ENCODE peak calls at places on chromosomes 12 and 14, in nine cellular contexts. One of them, this sample, is unnamed.

GRCh38 chr14:104214411-104214810 is 76.0 kb downstream of the KIF26A start:
- DNase-seq in A549: no peak
- DNase-seq in ovary: no peak
- DNase-seq in IMR-90: no peak
- DNase-seq in heart left ventricle: no peak
- DNase-seq in stomach: no peak
- DNase-seq in brain microvascular endothelial cell: no peak
- DNase-seq in adrenal gland: no peak
- DNase-seq in right lobe of liver: no peak
- DNase-seq in this sample: no peak

GRCh38 chr12:5509557-5509956 is 77.6 kb downstream of the NTF3 start:
- DNase-seq in ovary: no peak
- DNase-seq in stomach: no peak
- DNase-seq in A549: no peak
- DNase-seq in brain microvascular endothelial cell: no peak
- DNase-seq in right lobe of liver: no peak
- DNase-seq in heart left ventricle: no peak
- DNase-seq in IMR-90: no peak
- DNase-seq in adrenal gland: no peak
- DNase-seq in this sample: peak

GRCh38 chr12:46585854-46586621 is 213.5 kb upstream of the SLC38A2 start:
- DNase-seq in stomach: peak
- DNase-seq in ovary: no peak
- DNase-seq in brain microvascular endothelial cell: peak
- DNase-seq in adrenal gland: no peak
- DNase-seq in A549: no peak
- DNase-seq in IMR-90: peak
- DNase-seq in right lobe of liver: peak
- DNase-seq in heart left ventricle: no peak
- DNase-seq in this sample: no peak

GRCh38 chr12:118436002-118436724 is 59.8 kb downstream of the SUDS3 start:
- DNase-seq in adrenal gland: no peak
- DNase-seq in right lobe of liver: no peak
- DNase-seq in A549: no peak
- DNase-seq in brain microvascular endothelial cell: peak
- DNase-seq in IMR-90: no peak
- DNase-seq in heart left ventricle: no peak
- DNase-seq in stomach: no peak
- DNase-seq in ovary: no peak
- DNase-seq in this sample: no peak

GRCh38 chr14:93984987-93985410 is 8.6 kb upstream of the ASB2 start:
- DNase-seq in adrenal gland: peak
- DNase-seq in brain microvascular endothelial cell: peak
- DNase-seq in ovary: no peak
- DNase-seq in heart left ventricle: no peak
- DNase-seq in A549: peak
- DNase-seq in stomach: no peak
- DNase-seq in right lobe of liver: no peak
- DNase-seq in IMR-90: peak
- DNase-seq in this sample: no peak

GRCh38 chr14:90999299-90999698 is 61.1 kb downstream of the RPS6KA5 start:
- DNase-seq in IMR-90: no peak
- DNase-seq in right lobe of liver: no peak
- DNase-seq in brain microvascular endothelial cell: no peak
- DNase-seq in A549: no peak
- DNase-seq in adrenal gland: no peak
- DNase-seq in ovary: no peak
- DNase-seq in heart left ventricle: no peak
- DNase-seq in stomach: no peak
- DNase-seq in this sample: no peak

GRCh38 chr12:64633186-64633939 is 23.1 kb downstream of the RASSF3 start:
- DNase-seq in brain microvascular endothelial cell: no peak
- DNase-seq in stomach: no peak
- DNase-seq in ovary: no peak
- DNase-seq in IMR-90: no peak
- DNase-seq in right lobe of liver: no peak
- DNase-seq in adrenal gland: no peak
- DNase-seq in heart left ventricle: no peak
- DNase-seq in A549: no peak
- DNase-seq in this sample: no peak

GRCh38 chr12:2555487-2556082 is 239.2 kb upstream of the FKBP4 start:
- DNase-seq in heart left ventricle: no peak
- DNase-seq in ovary: no peak
- DNase-seq in adrenal gland: no peak
- DNase-seq in brain microvascular endothelial cell: no peak
- DNase-seq in stomach: no peak
- DNase-seq in A549: no peak
- DNase-seq in IMR-90: no peak
- DNase-seq in right lobe of liver: no peak
- DNase-seq in this sample: no peak

GRCh38 chr12:40137252-40137651 is 31.4 kb upstream of the SLC2A13 start:
- DNase-seq in IMR-90: peak
- DNase-seq in brain microvascular endothelial cell: peak
- DNase-seq in heart left ventricle: no peak
- DNase-seq in stomach: no peak
- DNase-seq in ovary: no peak
- DNase-seq in right lobe of liver: no peak
- DNase-seq in A549: no peak
- DNase-seq in adrenal gland: no peak
- DNase-seq in this sample: no peak

GRCh38 chr12:92987846-92988621 is 58.9 kb upstream of the EEA1 start:
- DNase-seq in IMR-90: no peak
- DNase-seq in brain microvascular endothelial cell: no peak
- DNase-seq in heart left ventricle: peak
- DNase-seq in A549: no peak
- DNase-seq in adrenal gland: peak
- DNase-seq in right lobe of liver: no peak
- DNase-seq in ovary: no peak
- DNase-seq in stomach: no peak
- DNase-seq in this sample: no peak

GRCh38 chr12:6646276-6647082 is 753 bp downstream of the ACRBP start:
- DNase-seq in IMR-90: no peak
- DNase-seq in adrenal gland: no peak
- DNase-seq in ovary: no peak
- DNase-seq in heart left ventricle: no peak
- DNase-seq in stomach: no peak
- DNase-seq in brain microvascular endothelial cell: no peak
- DNase-seq in right lobe of liver: no peak
- DNase-seq in A549: no peak
- DNase-seq in this sample: no peak
- H3K4me3 ChIP-seq in IMR-90: no peak
- H3K4me3 ChIP-seq in adrenal gland: no peak
- H3K4me3 ChIP-seq in ovary: peak
- H3K4me3 ChIP-seq in heart left ventricle: peak
- H3K4me3 ChIP-seq in stomach: peak
- H3K4me3 ChIP-seq in brain microvascular endothelial cell: peak
- H3K4me3 ChIP-seq in right lobe of liver: peak
- H3K4me3 ChIP-seq in A549: no peak
- H3K4me3 ChIP-seq in this sample: peak

GRCh38 chr14:106665814-106666213 is 1139.4 kb downstream of the TMEM121 start:
- DNase-seq in brain microvascular endothelial cell: no peak
- DNase-seq in ovary: no peak
- DNase-seq in IMR-90: no peak
- DNase-seq in heart left ventricle: no peak
- DNase-seq in stomach: no peak
- DNase-seq in A549: no peak
- DNase-seq in right lobe of liver: no peak
- DNase-seq in adrenal gland: no peak
- DNase-seq in this sample: no peak
- TF ChIP-seq CTCF in brain microvascular endothelial cell: no peak
- TF ChIP-seq CTCF in ovary: no peak
- TF ChIP-seq CTCF in IMR-90: no peak
- TF ChIP-seq CTCF in heart left ventricle: no peak
- TF ChIP-seq CTCF in stomach: no peak
- TF ChIP-seq CTCF in A549: no peak
- TF ChIP-seq CTCF in right lobe of liver: no peak
- TF ChIP-seq CTCF in adrenal gland: no peak
- TF ChIP-seq CTCF in this sample: no peak

GRCh38 chr12:115824936-115825602 is 452.4 kb downstream of the MED13L start:
- DNase-seq in right lobe of liver: no peak
- DNase-seq in heart left ventricle: no peak
- DNase-seq in IMR-90: no peak
- DNase-seq in A549: no peak
- DNase-seq in ovary: no peak
- DNase-seq in brain microvascular endothelial cell: no peak
- DNase-seq in stomach: no peak
- DNase-seq in adrenal gland: no peak
- DNase-seq in this sample: no peak
- H3K27ac ChIP-seq in right lobe of liver: no peak
- H3K27ac ChIP-seq in heart left ventricle: no peak
- H3K27ac ChIP-seq in IMR-90: no peak
- H3K27ac ChIP-seq in A549: peak
- H3K27ac ChIP-seq in ovary: no peak
- H3K27ac ChIP-seq in brain microvascular endothelial cell: no peak
- H3K27ac ChIP-seq in stomach: no peak
- H3K27ac ChIP-seq in adrenal gland: no peak
- H3K27ac ChIP-seq in this sample: no peak

DNA sequence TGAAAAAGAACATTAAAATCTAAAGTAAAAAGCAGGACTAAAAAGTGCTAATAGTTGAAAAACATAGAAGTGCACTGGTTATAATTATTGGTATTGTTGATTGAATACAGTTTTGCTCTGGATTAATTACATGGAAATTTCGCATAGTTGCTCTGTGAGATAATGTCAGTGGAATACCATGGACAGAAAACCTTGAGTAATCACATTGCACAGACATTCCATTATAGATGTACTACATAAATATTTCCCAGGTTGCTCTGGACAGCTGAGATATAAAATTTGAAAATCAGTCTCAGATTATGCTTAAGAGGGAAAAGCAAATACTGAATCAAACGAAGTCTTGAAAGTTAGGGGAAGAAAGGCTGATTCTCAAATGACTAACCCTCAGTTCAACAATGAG is 439.3 kb upstream of the FLRT2 start:
- DNase-seq in right lobe of liver: no peak
- DNase-seq in IMR-90: peak
- DNase-seq in adrenal gland: no peak
- DNase-seq in ovary: no peak
- DNase-seq in A549: no peak
- DNase-seq in heart left ventricle: no peak
- DNase-seq in brain microvascular endothelial cell: no peak
- DNase-seq in stomach: no peak
- DNase-seq in this sample: no peak
- H3K4me3 ChIP-seq in right lobe of liver: no peak
- H3K4me3 ChIP-seq in IMR-90: no peak
- H3K4me3 ChIP-seq in adrenal gland: no peak
- H3K4me3 ChIP-seq in ovary: no peak
- H3K4me3 ChIP-seq in A549: no peak
- H3K4me3 ChIP-seq in heart left ventricle: no peak
- H3K4me3 ChIP-seq in brain microvascular endothelial cell: no peak
- H3K4me3 ChIP-seq in stomach: no peak
- H3K4me3 ChIP-seq in this sample: no peak